ENCODE peak calls at places on chromosomes 12 and 14, in ten cellular contexts. Z, S, O, K, V, J, U, A, X and W are unnamed samples.

GRCh38 chr14:78701246-78701645 is 531.1 kb downstream of the NRXN3 start:
- DNase-seq in Z (no peak), U (no peak), S (no peak), K (peak), A (peak), X (no peak), V (peak), O (no peak), J (peak), W (no peak)

GRCh38 chr14:95265106-95266094 is 54.3 kb downstream of the CLMN start:
- DNase-seq in O (peak), J (peak), K (peak), Z (no peak), S (no peak), X (no peak), U (peak), V (peak), A (peak), W (no peak)

GRCh38 chr12:64674367-64674922 is 64.2 kb downstream of the RASSF3 start:
- DNase-seq in X (no peak), U (no peak), K (no peak), S (no peak), O (no peak), V (no peak), Z (no peak), J (no peak), A (no peak), W (no peak)

GRCh38 chr14:33545696-33546095 is 405.2 kb downstream of the EGLN3 start:
- DNase-seq in Z (no peak), A (no peak), V (no peak), O (no peak), J (no peak), S (no peak), K (no peak), U (no peak), X (no peak), W (no peak)

GRCh38 chr14:69666112-69666511 is 54.7 kb downstream of the SUSD6 start:
- DNase-seq in S (no peak), X (no peak), K (no peak), O (no peak), A (no peak), U (no peak), J (no peak), V (no peak), Z (no peak), W (no peak)

GRCh38 chr12:131482686-131483085 is 228.2 kb upstream of the SFSWAP start:
- DNase-seq in A (no peak), U (no peak), Z (no peak), J (no peak), X (no peak), V (no peak), O (no peak), S (no peak), K (no peak), W (no peak)

GRCh38 chr14:103973354-103973753 is 31.0 kb upstream of the RD3L start:
- DNase-seq in A (no peak), K (no peak), J (peak), X (no peak), U (no peak), V (peak), S (no peak), Z (no peak), O (no peak), W (no peak)

GRCh38 chr12:53197011-53197640 is 9.9 kb downstream of the ITGB7 start:
- DNase-seq in J (no peak), K (no peak), O (no peak), A (no peak), U (no peak), V (no peak), S (no peak), Z (no peak), X (no peak), W (no peak)

GRCh38 chr14:103925316-103925715 is 2.9 kb upstream of the TDRD9 start:
- DNase-seq in A (no peak), S (no peak), O (no peak), V (no peak), X (no peak), U (no peak), Z (no peak), K (no peak), J (no peak), W (no peak)

GRCh38 chr12:65824314-65824563 is at the start of gene HMGA2:
- DNase-seq in Z (no peak), A (no peak), S (no peak), U (no peak), K (no peak), O (no peak), X (peak), V (no peak), J (no peak), W (no peak)

GRCh38 chr12:38823743-38824142 is 81.6 kb downstream of the CPNE8 start:
- DNase-seq in S (no peak), O (no peak), X (no peak), K (peak), A (no peak), V (no peak), Z (no peak), U (no peak), J (peak), W (no peak)

GRCh38 chr12:55073043-55074022 is 52.9 kb upstream of the OR9K2 start:
- DNase-seq in A (peak), K (peak), Z (peak), V (peak), O (peak), J (peak), U (peak), S (peak), X (peak), W (no peak)

GRCh38 chr14:96255501-96256366 is at the start of gene BDKRB1:
- DNase-seq in Z (no peak), A (peak), X (no peak), O (no peak), K (peak), V (peak), U (no peak), S (no peak), J (peak), W (no peak)

GRCh38 chr12:16515666-16516065 is 90.3 kb downstream of the LMO3 start:
- DNase-seq in J (peak), A (no peak), X (no peak), Z (no peak), U (no peak), S (no peak), O (no peak), K (peak), V (peak), W (no peak)

GRCh38 chr14:61418749-61419148 is 97.4 kb downstream of the PRKCH start:
- DNase-seq in J (peak), Z (no peak), O (no peak), A (no peak), U (no peak), K (no peak), X (no peak), V (no peak), S (no peak), W (no peak)

GRCh38 chr14:68674538-68675232 is 118.2 kb downstream of the ZFP36L1 start:
- DNase-seq in S (no peak), Z (no peak), J (no peak), V (no peak), A (no peak), U (no peak), O (no peak), X (no peak), K (no peak), W (no peak)

GRCh38 chr12:64747681-64748080 is 11.5 kb downstream of the GNS start:
- DNase-seq in O (no peak), A (no peak), Z (no peak), V (no peak), X (no peak), U (no peak), K (peak), S (no peak), J (peak), W (no peak)

GRCh38 chr14:50040401-50040775 is 76.0 kb downstream of the VCPKMT start:
- DNase-seq in S (no peak), Z (no peak), K (peak), V (peak), X (no peak), J (peak), O (no peak), A (no peak), U (peak), W (no peak)

GRCh38 chr12:89959188-89959587 is 250.6 kb upstream of the ATP2B1 start:
- DNase-seq in Z (no peak), O (no peak), A (no peak), K (no peak), V (peak), U (no peak), S (no peak), X (no peak), J (no peak), W (no peak)

GRCh38 chr14:89481167-89481566 is 64.1 kb upstream of the FOXN3 start:
- DNase-seq in O (no peak), Z (no peak), V (no peak), A (no peak), U (no peak), X (peak), J (no peak), S (peak), K (no peak), W (peak)

GRCh38 chr12:75908961-75909699 is 122.4 kb downstream of the PHLDA1 start:
- DNase-seq in U (no peak), O (peak), K (peak), S (peak), A (peak), V (peak), J (peak), Z (no peak), X (peak), W (no peak)

GRCh38 chr14:75634848-75635247 is 25.8 kb downstream of the ERG28 start:
- DNase-seq in J (no peak), A (no peak), X (no peak), S (no peak), U (no peak), Z (no peak), K (no peak), V (no peak), O (peak), W (no peak)

GRCh38 chr14:84312551-84312950 is 1217.4 kb upstream of the FLRT2 start:
- DNase-seq in K (no peak), Z (no peak), S (no peak), U (no peak), J (no peak), V (no peak), O (no peak), A (no peak), X (no peak), W (no peak)

GRCh38 chr12:67019070-67019469 is 250.1 kb upstream of the CAND1 start:
- DNase-seq in Z (no peak), S (no peak), K (peak), A (no peak), X (no peak), U (no peak), J (no peak), V (no peak), O (peak), W (no peak)

GRCh38 chr14:75440733-75441474 is 13.1 kb downstream of the JDP2 start:
- DNase-seq in U (no peak), X (peak), Z (no peak), A (no peak), V (peak), S (peak), J (peak), O (peak), K (peak), W (peak)

GRCh38 chr14:76688373-76688671 is 72.9 kb upstream of the VASH1 start:
- DNase-seq in O (no peak), J (no peak), K (no peak), Z (no peak), V (no peak), S (no peak), X (no peak), A (no peak), U (no peak), W (no peak)
- TF ChIP-seq CTCF in O (no peak), J (no peak), K (no peak), Z (no peak), V (no peak), S (no peak), X (no peak), A (no peak), U (no peak), W (no peak)

GRCh38 chr12:106736051-106736957 is 38.2 kb upstream of the RIC8B start:
- DNase-seq in S (no peak), J (no peak), U (no peak), V (no peak), A (no peak), O (no peak), K (no peak), X (no peak), Z (no peak), W (no peak)
- TF ChIP-seq CTCF in S (no peak), J (no peak), U (no peak), V (no peak), A (no peak), O (no peak), K (no peak), X (no peak), Z (no peak), W (no peak)

GRCh38 chr14:101318271-101318670 is 243.0 kb upstream of the DIO3 start:
- DNase-seq in S (no peak), K (no peak), V (no peak), X (no peak), A (no peak), U (no peak), J (no peak), Z (no peak), O (no peak), W (no peak)

GRCh38 chr14:101315802-101316296 is 245.4 kb upstream of the DIO3 start:
- DNase-seq in J (no peak), S (no peak), X (no peak), Z (no peak), U (no peak), A (no peak), V (no peak), O (no peak), K (no peak), W (no peak)

DNA sequence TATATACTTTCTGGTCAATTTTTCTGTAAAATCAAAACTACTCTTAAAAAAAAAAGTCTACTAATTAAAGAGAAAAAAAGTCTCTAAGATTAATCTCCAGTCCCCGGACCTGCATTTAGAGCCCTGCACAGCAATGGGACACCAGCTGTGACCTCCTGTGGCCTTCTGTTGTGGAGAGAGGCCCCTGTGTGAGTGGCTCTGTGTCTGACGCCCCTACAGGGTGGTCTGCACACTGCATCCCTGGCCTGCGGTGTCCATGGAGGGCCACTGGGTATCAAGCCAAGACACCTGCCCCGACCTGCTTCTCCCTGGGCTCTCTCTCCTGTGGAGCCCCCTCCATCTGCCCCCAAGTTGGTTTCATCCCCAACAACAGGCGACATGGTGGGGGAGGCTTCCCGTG is 248.0 kb upstream of the DIO3 start:
- DNase-seq in K (no peak), J (no peak), S (no peak), V (no peak), A (no peak), U (no peak), X (no peak), Z (peak), O (no peak), W (no peak)
- TF ChIP-seq CTCF in K (no peak), J (no peak), S (no peak), V (no peak), A (no peak), U (no peak), X (no peak), Z (no peak), O (no peak), W (no peak)

GRCh38 chr12:22083167-22083566 is 37.1 kb downstream of the CMAS start:
- DNase-seq in X (no peak), O (peak), S (no peak), A (no peak), V (peak), Z (no peak), J (peak), K (peak), U (peak), W (no peak)
- TF ChIP-seq CTCF in X (peak), O (peak), S (peak), A (no peak), V (peak), Z (no peak), J (peak), K (peak), U (no peak), W (peak)

GRCh38 chr12:68331500-68331868 is 678 bp downstream of the MDM1 start:
- DNase-seq in Z (no peak), J (no peak), U (peak), K (no peak), O (no peak), X (no peak), S (no peak), V (no peak), A (no peak), W (no peak)

GRCh38 chr12:68332726-68333630 is 816 bp upstream of the MDM1 start:
- DNase-seq in S (no peak), A (no peak), J (peak), X (no peak), V (no peak), Z (no peak), O (no peak), U (no peak), K (peak), W (no peak)

GRCh38 chr12:68335462-68335861 is 3.3 kb upstream of the MDM1 start:
- DNase-seq in O (no peak), V (no peak), J (no peak), Z (no peak), X (no peak), U (no peak), A (no peak), K (no peak), S (no peak), W (no peak)

GRCh38 chr12:68331869-68332725 is at the start of gene MDM1:
- DNase-seq in K (peak), O (peak), U (peak), Z (peak), J (peak), X (peak), V (peak), S (peak), A (peak), W (peak)

DNA sequence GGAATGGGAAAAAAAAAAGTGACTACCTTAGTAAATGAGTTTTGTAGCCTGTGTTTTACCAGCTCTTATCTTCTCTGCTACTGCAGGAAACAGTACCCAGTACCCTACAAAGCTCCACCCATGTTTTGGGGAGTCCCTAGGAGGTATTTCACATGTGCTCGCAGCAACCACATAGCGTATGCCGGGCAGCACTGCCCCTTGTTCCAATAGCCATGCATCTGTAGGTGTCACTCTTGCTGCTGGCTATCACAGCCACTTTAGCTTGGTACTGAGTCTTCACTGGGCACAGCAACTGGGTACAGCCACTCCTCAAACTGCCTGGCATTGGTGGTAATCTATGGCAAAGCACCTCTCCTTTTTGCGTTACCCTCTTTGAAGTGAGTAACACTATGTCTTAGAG is 2.0 kb upstream of the MDM1 start:
- DNase-seq in V (no peak), Z (no peak), S (no peak), J (no peak), O (no peak), K (no peak), X (no peak), U (peak), A (no peak), W (no peak)
- TF ChIP-seq CTCF in V (no peak), Z (no peak), S (no peak), J (no peak), O (no peak), K (no peak), X (no peak), U (no peak), A (no peak), W (no peak)

DNA sequence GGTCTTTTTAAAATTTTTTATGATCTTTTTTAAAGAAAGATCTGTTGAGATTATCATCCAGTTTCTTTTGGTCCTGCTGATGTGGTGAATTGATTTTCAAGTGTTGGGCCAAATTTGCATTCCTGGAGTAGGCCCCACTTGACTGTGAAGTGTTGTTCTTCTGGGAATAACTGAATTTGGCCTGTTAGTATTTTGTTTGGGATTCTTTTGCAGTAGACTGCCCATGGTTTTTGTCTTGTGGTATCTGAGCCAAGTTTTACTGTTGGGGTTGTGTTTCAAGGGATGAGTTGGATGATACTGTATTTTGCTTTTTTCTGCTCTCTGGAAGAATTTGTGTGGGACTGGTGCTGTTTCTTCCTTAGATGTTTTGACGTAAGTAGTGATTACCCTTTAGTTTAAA is 4.0 kb upstream of the SYCP3 start:
- DNase-seq in V (no peak), K (no peak), Z (no peak), S (no peak), O (no peak), X (no peak), A (peak), J (no peak), U (no peak), W (no peak)
- TF ChIP-seq CTCF in V (no peak), K (no peak), Z (no peak), S (no peak), O (no peak), X (no peak), A (no peak), J (no peak), U (no peak), W (no peak)

GRCh38 chr14:26730929-26731618 is 133.2 kb upstream of the NOVA1 start:
- DNase-seq in K (peak), V (no peak), Z (peak), O (no peak), U (no peak), X (no peak), J (peak), A (no peak), S (no peak), W (no peak)
- TF ChIP-seq CTCF in K (peak), V (peak), Z (peak), O (peak), U (no peak), X (peak), J (peak), A (peak), S (peak), W (peak)

GRCh38 chr12:51850081-51850932 is 1.8 kb upstream of the FIGNL2 start:
- DNase-seq in J (no peak), Z (no peak), S (no peak), O (no peak), U (no peak), V (no peak), A (no peak), K (no peak), X (no peak), W (no peak)

GRCh38 chr12:51850933-51851244 is 2.4 kb upstream of the FIGNL2 start:
- DNase-seq in O (no peak), X (no peak), S (no peak), Z (no peak), K (no peak), V (no peak), A (no peak), U (no peak), J (no peak), W (no peak)

GRCh38 chr12:51846911-51847829 is 1.3 kb downstream of the FIGNL2 start:
- DNase-seq in K (peak), J (peak), Z (peak), S (peak), A (no peak), V (no peak), U (peak), X (peak), O (peak), W (no peak)

GRCh38 chr12:51847830-51848727 is at the start of gene FIGNL2:
- DNase-seq in U (peak), A (no peak), Z (peak), X (peak), J (peak), O (no peak), V (no peak), K (peak), S (peak), W (no peak)

DNA sequence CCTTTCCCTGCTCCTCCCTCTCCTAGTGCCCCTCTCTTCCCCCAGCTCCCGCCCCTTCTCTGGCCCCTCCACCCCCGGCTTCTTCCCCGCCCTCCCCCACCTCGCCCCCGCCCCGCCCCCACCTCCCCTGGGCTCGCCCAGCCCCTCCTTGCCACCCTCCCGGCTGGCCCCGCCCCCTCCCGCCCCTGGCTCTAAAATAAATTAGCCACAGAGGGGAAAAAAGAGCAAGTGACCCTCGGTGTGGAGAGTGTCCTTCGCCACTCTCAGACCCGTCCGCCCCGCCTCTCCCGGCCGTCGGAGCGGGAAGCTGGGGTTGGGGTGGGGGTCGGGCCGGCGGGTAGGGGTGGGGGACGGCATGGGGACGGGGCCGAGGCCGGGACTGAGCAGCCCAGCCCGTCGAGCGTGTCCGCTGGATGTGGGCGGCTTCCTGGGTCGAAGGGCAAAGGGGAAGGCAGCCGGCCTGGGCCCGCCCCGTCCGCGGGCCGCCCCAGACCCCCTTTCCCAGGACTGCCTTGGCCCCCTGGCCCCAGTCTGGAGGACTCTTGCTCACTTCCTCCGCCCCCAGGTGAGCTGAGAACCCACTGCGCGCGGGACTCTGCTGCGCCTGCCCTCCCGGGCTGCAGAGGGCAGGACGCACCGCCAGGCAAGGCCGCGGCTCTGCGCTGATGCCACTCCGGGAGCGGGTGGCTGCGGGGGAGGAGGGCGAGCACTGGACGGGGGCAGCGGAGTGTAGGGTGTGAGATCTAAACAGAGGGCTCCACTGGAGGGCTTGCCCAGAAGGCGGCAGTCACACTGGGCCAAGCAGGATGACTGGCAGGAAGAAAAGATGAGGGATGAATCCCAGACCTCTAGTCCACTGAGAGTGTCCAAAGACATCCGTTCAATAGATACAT is 571 bp upstream of the FIGNL2 start:
- DNase-seq in O (no peak), S (no peak), J (no peak), Z (peak), A (no peak), U (no peak), V (no peak), K (no peak), X (peak), W (no peak)
- TF ChIP-seq CTCF in O (no peak), S (peak), J (no peak), Z (no peak), A (no peak), U (no peak), V (no peak), K (no peak), X (no peak), W (no peak)